ENCODE peak calls at places on chromosomes 3 and 15, in six cellular contexts. U is A172; A is GM03348; Y is foreskin fibroblast; W is CD8-positive, alpha-beta memory T cell; P is left colon. V is an unnamed sample.

GRCh38 chr15:76667943-76668715 is 237.0 kb downstream of the SCAPER start:
- DNase-seq in U (no peak), W (no peak), Y (peak), P (no peak), A (no peak), V (no peak)

GRCh38 chr3:8622873-8623725 is 21.5 kb downstream of the SSUH2 start:
- DNase-seq in W (no peak), P (peak), U (peak), A (peak), Y (peak), V (peak)

GRCh38 chr15:21260966-21261395 is 179.3 kb downstream of the POTEB3 start:
- DNase-seq in U (no peak), P (no peak), A (no peak), W (no peak), Y (no peak), V (no peak)

GRCh38 chr3:174206607-174207192 is 652.4 kb upstream of the NAALADL2 start:
- DNase-seq in A (peak), U (no peak), W (no peak), Y (no peak), P (no peak), V (no peak)

GRCh38 chr3:171458056-171458856 is 1.9 kb downstream of the TNIK start:
- DNase-seq in Y (no peak), A (no peak), P (peak), W (peak), U (no peak), V (no peak)

GRCh38 chr15:60399246-60399915 is 1.6 kb upstream of the ANXA2 start:
- DNase-seq in A (no peak), P (peak), W (peak), Y (no peak), U (no peak), V (peak)

GRCh38 chr15:78316211-78317077 is 17.0 kb upstream of the SKIC8 start:
- DNase-seq in P (peak), A (no peak), W (no peak), U (no peak), Y (no peak), V (no peak)

GRCh38 chr3:147655236-147655635 is 246.1 kb downstream of the ZIC1 start:
- DNase-seq in U (no peak), Y (no peak), P (no peak), A (peak), W (no peak), V (peak)

GRCh38 chr3:46895761-46896160 is 18.2 kb downstream of the PTH1R start:
- DNase-seq in P (no peak), W (no peak), U (no peak), Y (no peak), A (no peak), V (no peak)

GRCh38 chr3:115982121-115982520 is 358.8 kb downstream of the GAP43 start:
- DNase-seq in A (no peak), W (no peak), P (no peak), U (no peak), Y (no peak), V (no peak)

GRCh38 chr3:149501524-149501923 is 27.0 kb downstream of the TM4SF4 start:
- DNase-seq in Y (peak), U (no peak), A (peak), W (no peak), P (no peak), V (peak)

GRCh38 chr3:66885326-66886000 is 112.6 kb upstream of the KBTBD8 start:
- DNase-seq in W (no peak), A (no peak), U (peak), Y (peak), P (no peak), V (peak)

GRCh38 chr3:146218880-146219866 is 31.7 kb downstream of the PLSCR4 start:
- DNase-seq in A (peak), W (peak), P (peak), U (peak), Y (peak), V (peak)